ENCODE peak calls at places on chromosomes 13 and 19, in four cellular contexts. W is esophagus squamous epithelium, N is left ventricle myocardium inferior, A is upper lobe of left lung. E is an unnamed sample. For H3K9me3, the result is how much of the 10 kb centered on the place peaks cover.

GRCh38 chr19:50551034-50551712 is 17.1 kb downstream of the LRRC4B start:
- DNase-seq in A (no peak), N (no peak), W (no peak), E (no peak)

GRCh38 chr19:38663156-38663651 is 15.8 kb downstream of the ACTN4 start:
- DNase-seq in W (no peak), N (no peak), A (no peak), E (no peak)

GRCh38 chr13:92187378-92187989 is 789.1 kb downstream of the GPC5 start:
- DNase-seq in N (no peak), W (no peak), A (no peak), E (no peak)

GRCh38 chr13:51311271-51311670 is 28.2 kb upstream of the SERPINE3 start:
- DNase-seq in W (no peak), N (no peak), A (no peak), E (no peak)

GRCh38 chr13:110340812-110341444 is 33.8 kb downstream of the COL4A2 start:
- DNase-seq in W (no peak), A (no peak), N (peak), E (peak)

GRCh38 chr13:24274452-24274971 is 34.9 kb upstream of the C1QTNF9 start:
- DNase-seq in W (no peak), A (no peak), N (peak), E (peak)

GRCh38 chr13:23643828-23644419 is 73.7 kb downstream of the TNFRSF19 start:
- DNase-seq in A (no peak), N (no peak), W (no peak), E (no peak)

GRCh38 chr19:511101-511841 is 4.0 kb downstream of the TPGS1 start:
- DNase-seq in A (peak), W (no peak), N (no peak), E (peak)

GRCh38 chr13:75347925-75348324 is 134.0 kb downstream of the TBC1D4 start:
- DNase-seq in A (no peak), W (no peak), N (no peak), E (no peak)

GRCh38 chr13:22874839-22875238 is 305.9 kb upstream of the SGCG start:
- DNase-seq in N (no peak), A (no peak), W (no peak), E (no peak)

GRCh38 chr13:114162533-114162922 is 16.5 kb upstream of the CFAP97D2 start:
- DNase-seq in N (no peak), W (no peak), A (no peak), E (no peak)

GRCh38 chr13:31545616-31546015 is 193.7 kb upstream of the RXFP2 start:
- DNase-seq in A (no peak), N (no peak), W (no peak), E (no peak)

GRCh38 chr19:50461066-50461875 is 15.0 kb upstream of the EMC10 start:
- DNase-seq in A (no peak), N (peak), W (no peak), E (peak)

GRCh38 chr19:50252111-50252886 is 48.9 kb downstream of the MYH14 start:
- DNase-seq in N (no peak), A (no peak), W (no peak), E (peak)

GRCh38 chr13:51978836-51979556 is 32.3 kb downstream of the ATP7B start:
- DNase-seq in W (no peak), N (no peak), A (no peak), E (no peak)

GRCh38 chr13:110912651-110913051 is 2.2 kb downstream of the ANKRD10 start:
- DNase-seq in A (no peak), N (no peak), W (no peak), E (no peak)

GRCh38 chr13:42561752-42562467 is 12.0 kb upstream of the TNFSF11 start:
- DNase-seq in A (no peak), W (no peak), N (no peak), E (no peak)

GRCh38 chr13:99977334-99977911 is 4.2 kb upstream of the ZIC2 start:
- DNase-seq in A (no peak), W (no peak), N (no peak), E (no peak)

GRCh38 chr19:6318772-6319171 is 14.6 kb downstream of the ACER1 start:
- DNase-seq in W (no peak), A (no peak), N (no peak), E (no peak)

GRCh38 chr13:101626925-101627555 is 174.6 kb downstream of the ITGBL1 start:
- DNase-seq in A (no peak), N (no peak), W (no peak), E (no peak)

GRCh38 chr13:108897955-108898354 is 268.5 kb downstream of the MYO16 start:
- DNase-seq in W (no peak), N (no peak), A (no peak), E (no peak)

GRCh38 chr13:110503037-110503901 is 58.3 kb downstream of the RAB20 start:
- DNase-seq in W (no peak), N (no peak), A (peak), E (no peak)

GRCh38 chr13:93098972-93099371 is 127.6 kb upstream of the GPC6 start:
- DNase-seq in N (no peak), A (no peak), W (no peak), E (no peak)

GRCh38 chr19:575527-576506 is 3.4 kb downstream of the BSG start:
- DNase-seq in W (no peak), N (peak), A (peak), E (no peak)

GRCh38 chr13:112072531-112073244 is 5.7 kb downstream of the SOX1 start:
- DNase-seq in W (no peak), N (no peak), A (peak), E (no peak)

GRCh38 chr19:13962738-13963602 is 10.7 kb downstream of the DCAF15 start:
- DNase-seq in A (peak), N (no peak), W (no peak), E (no peak)
- TF ChIP-seq CTCF in A (no peak), N (no peak), W (no peak), E (no peak)

DNA sequence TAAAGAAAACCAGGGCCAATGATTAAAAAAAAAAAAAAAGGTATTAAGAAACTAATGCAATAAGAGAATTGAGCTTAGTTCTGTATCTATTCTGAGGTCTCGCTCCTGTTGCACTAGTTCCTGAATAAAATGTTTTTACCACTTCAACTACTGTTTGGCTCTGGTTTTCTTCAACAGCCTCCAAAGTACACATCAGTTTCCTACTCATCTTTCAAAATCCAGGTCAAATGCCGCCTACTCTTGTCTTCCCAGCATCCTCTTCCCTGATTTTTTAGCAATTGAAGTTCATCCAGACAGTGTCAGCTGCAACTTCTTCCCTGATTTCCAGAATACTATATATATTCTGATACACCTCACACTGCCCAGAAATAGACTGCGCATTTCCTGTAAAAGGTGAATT is 1.4 kb upstream of the RCBTB1 start:
- DNase-seq in N (no peak), A (no peak), W (no peak), E (no peak)
- H3K27ac ChIP-seq in N (no peak), A (no peak), W (no peak), E (no peak)

GRCh38 chr13:98147521-98147920 is 4.6 kb downstream of the FARP1 start:
- DNase-seq in N (no peak), W (no peak), A (no peak), E (no peak)
- H3K9me3 ChIP-seq in N (under half), W (under half), A (under half), E (under half)

GRCh38 chr13:46149272-46150133 is 32.5 kb downstream of the LCP1 start:
- DNase-seq in A (no peak), W (no peak), N (no peak), E (no peak)
- TF ChIP-seq CTCF in A (no peak), W (no peak), N (no peak), E (no peak)

DNA sequence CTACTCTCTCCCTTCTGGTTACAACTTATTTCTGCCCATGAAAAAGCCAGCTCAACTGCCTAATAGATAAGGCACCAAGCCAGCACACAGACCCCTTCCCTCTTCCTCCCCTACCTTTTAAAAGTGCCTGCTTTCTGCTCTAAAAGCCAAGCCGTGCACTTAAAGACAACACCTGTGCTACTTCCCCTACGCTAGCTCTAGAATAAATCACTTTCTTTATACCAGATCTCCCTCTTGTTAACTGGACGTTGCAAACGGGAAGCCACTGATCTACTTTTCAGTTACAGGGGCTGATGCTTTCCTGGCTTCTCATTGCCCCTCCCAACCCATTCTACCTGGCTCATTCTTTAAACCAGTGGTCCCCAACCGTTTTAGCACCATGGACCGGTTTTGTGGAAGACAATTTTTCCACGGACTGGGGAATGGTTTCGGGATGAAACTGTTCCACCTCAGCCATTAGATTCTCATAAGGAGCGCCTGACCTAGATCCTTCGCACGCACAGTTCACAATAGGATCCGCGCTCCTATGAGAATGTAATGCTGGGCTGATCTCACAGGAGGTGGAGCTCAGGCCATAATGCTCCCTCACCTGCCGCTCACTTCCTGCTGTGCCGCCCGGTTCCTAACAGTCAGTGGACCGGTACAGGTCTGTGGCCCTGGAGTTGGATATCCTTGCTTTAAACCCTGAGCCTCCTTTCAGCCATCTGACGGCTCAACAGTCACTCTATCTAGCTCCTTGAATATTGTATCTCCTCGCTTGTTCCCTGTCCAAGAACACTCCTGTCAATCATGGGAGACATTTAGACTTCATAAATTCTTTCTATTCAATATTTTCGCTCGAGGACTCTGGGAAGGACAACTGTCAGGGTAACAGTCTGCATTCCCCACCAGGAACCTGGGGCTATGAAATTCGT is 839 bp upstream of the ZNF223 start:
- DNase-seq in W (no peak), N (no peak), A (no peak), E (peak)
- H3K27ac ChIP-seq in W (peak), N (peak), A (peak), E (no peak)

GRCh38 chr19:53010494-53010893 is 3.2 kb upstream of the ERVV-1 start:
- DNase-seq in W (no peak), A (no peak), N (no peak), E (no peak)
- H3K9me3 ChIP-seq in W (under half), A (under half), N (under half), E (under half)

DNA sequence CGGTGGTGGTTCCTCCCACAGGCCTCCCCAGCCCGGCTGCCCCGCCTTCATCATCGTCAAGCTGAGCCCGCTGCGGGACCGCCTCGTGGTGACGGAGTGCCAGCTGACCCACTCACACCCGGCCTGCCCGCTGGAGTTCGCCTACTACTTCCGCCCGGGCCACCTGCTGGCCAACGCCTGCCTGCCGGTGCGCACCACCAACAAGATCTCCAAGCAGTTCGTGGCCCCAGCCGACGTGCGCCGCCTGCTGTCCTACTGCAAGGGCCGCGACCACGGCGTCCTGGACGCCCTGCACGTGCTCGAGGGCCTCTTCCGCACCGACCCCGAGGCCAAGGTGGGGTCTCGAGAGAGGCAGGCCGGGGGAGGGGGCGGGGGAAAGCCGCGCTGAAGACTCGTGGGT is 12.0 kb downstream of the ZSWIM9 start:
- DNase-seq in A (peak), W (no peak), N (no peak), E (no peak)
- TF ChIP-seq CTCF in A (no peak), W (no peak), N (no peak), E (no peak)

GRCh38 chr19:17077447-17078028 is 2.0 kb downstream of the MYO9B start:
- DNase-seq in W (no peak), N (no peak), A (no peak), E (no peak)

GRCh38 chr19:17078920-17079709 is 3.5 kb downstream of the MYO9B start:
- DNase-seq in N (no peak), A (no peak), W (no peak), E (no peak)

GRCh38 chr19:17076539-17076919 is 952 bp downstream of the MYO9B start:
- DNase-seq in N (no peak), W (no peak), A (no peak), E (no peak)

GRCh38 chr19:17079710-17080440 is 4.3 kb downstream of the MYO9B start:
- DNase-seq in W (peak), N (peak), A (peak), E (peak)

DNA sequence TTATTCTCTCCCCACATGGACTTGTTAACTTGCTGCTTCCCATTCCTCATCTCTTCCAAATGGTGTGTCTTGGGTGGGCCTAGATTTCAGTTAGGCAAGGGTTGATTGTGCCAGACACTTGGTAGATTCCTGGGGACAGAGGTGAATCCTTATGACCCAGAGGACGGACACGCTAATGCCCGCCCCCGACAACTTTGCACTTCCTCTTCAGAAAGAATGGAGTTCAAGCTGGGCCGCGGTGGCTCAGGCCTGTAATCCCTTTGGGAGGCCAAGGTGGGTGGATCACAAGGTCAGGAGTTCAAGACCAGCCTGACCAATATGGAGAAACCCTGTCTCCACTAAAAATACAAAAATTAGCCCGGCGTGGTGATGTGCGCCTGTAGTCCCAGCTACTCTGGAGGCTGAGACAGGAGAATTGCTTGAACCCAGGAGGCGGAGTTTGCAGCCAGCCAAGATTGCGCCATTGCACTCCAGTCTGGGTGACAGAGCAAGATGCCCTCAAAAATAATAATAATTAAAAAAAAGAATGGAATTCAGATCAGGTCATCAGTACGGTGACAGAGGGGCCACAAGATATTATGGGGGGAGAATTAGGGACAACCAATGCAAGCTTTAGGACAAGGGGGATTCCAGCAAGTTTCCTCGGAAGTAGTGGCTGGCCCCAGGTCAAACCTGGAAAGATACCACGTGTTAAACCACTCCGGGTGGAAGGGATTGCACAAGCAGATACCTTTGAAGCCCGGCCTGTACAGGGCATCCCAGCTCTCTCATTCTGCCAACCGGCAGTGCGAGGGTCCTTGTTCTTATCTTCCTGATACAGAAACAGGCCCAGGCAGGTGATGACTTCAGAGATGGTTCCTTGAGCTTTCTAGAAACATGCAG is 2.7 kb downstream of the MYO9B start:
- DNase-seq in N (no peak), W (no peak), A (no peak), E (no peak)
- H3K27ac ChIP-seq in N (peak), W (peak), A (peak), E (no peak)

DNA sequence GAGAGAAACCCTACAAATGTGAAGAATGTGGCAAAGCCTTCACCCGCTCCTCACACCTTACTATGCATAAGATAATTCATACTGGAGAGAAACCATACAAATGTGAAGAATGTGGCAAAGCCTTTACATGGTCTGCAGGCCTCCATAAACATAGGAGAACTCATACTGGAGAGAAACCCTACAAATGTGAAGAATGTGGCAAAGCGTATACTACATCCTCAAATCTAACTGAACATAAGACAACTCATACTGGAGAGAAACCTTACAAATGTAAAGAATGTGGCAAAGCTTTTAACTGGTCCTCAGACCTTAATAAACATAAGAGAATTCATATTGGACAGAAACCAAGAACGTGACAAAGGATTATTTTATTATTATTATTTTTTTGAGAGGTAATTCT is 30.7 kb downstream of the ZNF486 start:
- DNase-seq in W (no peak), N (no peak), A (no peak), E (no peak)
- H3K9me3 ChIP-seq in W (under half), N (half or more), A (half or more), E (half or more)

DNA sequence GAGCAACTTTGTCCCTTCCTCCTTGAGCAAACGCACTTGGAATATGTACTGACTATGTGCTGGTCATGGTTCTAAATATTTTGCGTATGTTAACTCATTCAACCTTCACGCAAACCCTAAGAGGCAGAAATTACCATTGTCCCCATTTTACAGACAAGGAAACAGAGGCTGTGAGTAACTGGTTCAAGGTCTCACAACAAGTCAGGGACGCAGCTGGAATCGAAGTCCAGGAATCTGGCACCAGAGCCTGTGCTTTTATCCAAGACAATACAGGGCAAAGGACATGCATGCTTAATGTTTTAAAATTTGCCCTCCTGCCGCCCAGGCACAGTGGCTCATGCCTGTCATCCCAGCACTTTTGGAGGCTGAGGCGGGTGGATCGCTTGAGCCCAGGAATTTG is 5.1 kb downstream of the FXYD5 start:
- DNase-seq in N (no peak), W (no peak), A (no peak), E (no peak)
- TF ChIP-seq CTCF in N (no peak), W (no peak), A (no peak), E (no peak)